ENCODE peak calls at places on chromosome 2, in seven cellular contexts. S is tibial artery; I is activated CD8-positive, alpha-beta memory T cell treated with anti-CD3 and anti-CD28 coated beads for 1 hour; H is HuH-7.5; O is CD4-positive, alpha-beta memory T cell; G is stomach; U is stimulated activated CD4-positive, alpha-beta T cell treated with anti-CD3 and anti-CD28 coated beads, Interleukin-15, amount 100 ng/mL, for 1 hour. Y is an unnamed sample.
A peak's percentile ranks its signal among the peaks of the same experiment; 100 is the strongest.

GRCh38 chr2:162938387-162938786 is 99.8 kb upstream of the KCNH7 start:
- DNase-seq in O (no peak), H (no peak), I (no peak), G (no peak), U (no peak), S (no peak), Y (no peak)

GRCh38 chr2:163417596-163418337 is 318.0 kb downstream of the FIGN start:
- DNase-seq in S (no peak), I (no peak), O (no peak), G (no peak), U (no peak), H (no peak), Y (no peak)

GRCh38 chr2:241844066-241844728 is 14.5 kb downstream of the PDCD1 start:
- DNase-seq in I (peak; percentile 74), H (peak; percentile 70), S (peak; percentile 57), G (peak; percentile 77), O (peak; percentile 77), U (peak; percentile 75), Y (peak; percentile 33)

GRCh38 chr2:164675027-164675426 is 53.7 kb upstream of the GRB14 start:
- DNase-seq in O (no peak), I (no peak), G (no peak), S (no peak), H (no peak), U (no peak), Y (no peak)

GRCh38 chr2:228658998-228659397 is 477.5 kb upstream of the SPHKAP start:
- DNase-seq in H (no peak), U (no peak), G (no peak), O (no peak), S (no peak), I (no peak), Y (peak; percentile 96)

GRCh38 chr2:86697539-86697938 is 22.6 kb upstream of the RMND5A start:
- DNase-seq in G (no peak), H (no peak), S (no peak), U (no peak), O (no peak), I (no peak), Y (no peak)

GRCh38 chr2:217283505-217283904 is 423.6 kb upstream of the TNP1 start:
- DNase-seq in G (no peak), S (no peak), U (no peak), O (no peak), H (no peak), I (no peak), Y (no peak)

GRCh38 chr2:54212456-54212855 is 43.6 kb downstream of the TSPYL6 start:
- DNase-seq in U (no peak), H (no peak), O (no peak), S (no peak), G (no peak), I (no peak), Y (peak; percentile 96)

GRCh38 chr2:240556553-240557100 is 1.2 kb downstream of the ANKMY1 start:
- DNase-seq in U (peak; percentile 44), S (no peak), O (peak; percentile 73), G (peak; percentile 53), I (peak; percentile 56), H (peak; percentile 79), Y (peak; percentile 66)

GRCh38 chr2:33496150-33496549 is 19.7 kb downstream of the RASGRP3 start:
- DNase-seq in I (no peak), G (no peak), U (no peak), S (no peak), H (no peak), O (no peak), Y (peak; percentile 47)

GRCh38 chr2:155766342-155767115 is 566.0 kb downstream of the NR4A2 start:
- DNase-seq in O (no peak), S (no peak), U (no peak), H (no peak), I (no peak), G (no peak), Y (no peak)

GRCh38 chr2:69345434-69345833 is 41.6 kb downstream of the GFPT1 start:
- DNase-seq in O (no peak), S (no peak), U (no peak), H (no peak), G (no peak), I (no peak), Y (peak; percentile 46)

GRCh38 chr2:38327580-38327979 is 49.5 kb downstream of the ATL2 start:
- DNase-seq in S (no peak), G (no peak), H (no peak), I (no peak), U (no peak), O (no peak), Y (no peak)

GRCh38 chr2:132681766-132682165 is 11.8 kb upstream of the LYPD1 start:
- DNase-seq in G (no peak), O (no peak), S (no peak), U (no peak), H (no peak), I (no peak), Y (no peak)

Y was measured in choroid plexus epithelial cell.